ENCODE peak calls at places on chromosomes 3 and 15, in nine cellular contexts. F, W, J, O, H, G, D, A and Z are unnamed samples.

GRCh38 chr3:79148786-79149185 is 619.0 kb downstream of the ROBO1 start:
- DNase-seq in F (no peak), W (no peak), J (no peak), O (no peak), H (peak; percentile 53), G (no peak), D (no peak), A (no peak), Z (no peak)

GRCh38 chr3:44342191-44342790 is 3.7 kb downstream of the TCAIM start:
- DNase-seq in F (no peak), W (no peak), J (no peak), O (no peak), H (peak; percentile 81), G (no peak), D (no peak), A (no peak), Z (no peak)

GRCh38 chr15:40825661-40826088 is 2.8 kb downstream of the PPP1R14D start:
- DNase-seq in F (no peak), W (no peak), J (no peak), O (peak; percentile 78), H (peak; percentile 34), G (no peak), D (no peak), A (no peak), Z (peak; percentile 65)

GRCh38 chr3:46947981-46948791 is 28.4 kb downstream of the CCDC12 start:
- DNase-seq in F (peak; percentile 93), W (peak; percentile 70), J (peak; percentile 90), O (peak; percentile 80), H (peak; percentile 61), G (no peak), D (peak; percentile 26), A (no peak), Z (no peak)

GRCh38 chr15:75836953-75837321 is 6.3 kb upstream of the UBE2Q2 start:
- DNase-seq in F (no peak), W (peak; percentile 39), J (no peak), O (no peak), H (peak; percentile 88), G (no peak), D (no peak), A (no peak), Z (no peak)

GRCh38 chr3:72196377-72196929 is 411.5 kb upstream of the PROK2 start:
- DNase-seq in F (no peak), W (no peak), J (no peak), O (no peak), H (no peak), G (no peak), D (no peak), A (no peak), Z (no peak)

GRCh38 chr15:60363903-60364302 is 33.9 kb downstream of the ANXA2 start:
- DNase-seq in F (no peak), W (no peak), J (no peak), O (no peak), H (no peak), G (no peak), D (no peak), A (no peak), Z (no peak)

GRCh38 chr3:187808466-187809291 is 63.4 kb upstream of the BCL6 start:
- DNase-seq in F (no peak), W (no peak), J (no peak), O (peak; percentile 57), H (no peak), G (peak; percentile 67), D (no peak), A (peak; percentile 72), Z (peak; percentile 53)

GRCh38 chr3:38989932-38990510 is 61.7 kb downstream of the SCN11A start:
- DNase-seq in F (no peak), W (no peak), J (no peak), O (no peak), H (no peak), G (no peak), D (no peak), A (no peak), Z (no peak)

GRCh38 chr3:39870706-39871105 is 61.3 kb downstream of the MYRIP start:
- DNase-seq in F (no peak), W (no peak), J (no peak), O (no peak), H (peak; percentile 3), G (no peak), D (no peak), A (no peak), Z (no peak)

GRCh38 chr3:85068911-85069310 is 110.1 kb downstream of the CADM2 start:
- DNase-seq in F (no peak), W (no peak), J (no peak), O (no peak), H (no peak), G (no peak), D (no peak), A (no peak), Z (no peak)

GRCh38 chr3:184320099-184320445 is 5.7 kb downstream of the EIF4G1 start:
- DNase-seq in F (peak; percentile 99), W (peak; percentile 99), J (peak; percentile 98), O (peak; percentile 95), H (peak; percentile 96), G (no peak), D (no peak), A (peak; percentile 97), Z (peak; percentile 92)
- H3K4me3 ChIP-seq in F (peak overlapping the region; percentile 47), W (no peak overlapping the region), J (no peak overlapping the region), O (no peak overlapping the region), H (peak overlapping the region; percentile 41), G (no peak overlapping the region), D (no peak overlapping the region), A (peak overlapping the region; percentile 22), Z (no peak overlapping the region)

DNA sequence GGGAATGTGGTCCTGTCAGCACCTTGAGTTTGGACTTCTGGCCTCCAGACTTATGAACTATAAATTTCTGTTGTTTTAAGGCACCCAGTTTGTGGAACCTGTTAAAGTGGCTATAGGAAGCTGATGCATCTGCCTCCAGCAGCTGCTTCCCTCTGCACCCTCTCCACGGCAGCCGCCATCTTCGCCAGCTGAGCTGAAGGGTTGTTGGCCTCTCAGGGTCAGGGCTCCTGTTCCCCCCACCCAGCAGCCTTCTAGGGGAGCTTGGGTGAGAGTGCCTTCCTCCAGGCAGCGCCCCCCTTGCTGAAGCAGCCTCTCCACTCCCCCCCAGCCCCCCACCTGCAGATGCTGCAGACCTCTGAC is 61.3 kb upstream of the TLE3 start:
- DNase-seq in F (no peak), W (no peak), J (no peak), O (no peak), H (no peak), G (no peak), D (no peak), A (peak; percentile 47), Z (no peak)
- H3K4me1 ChIP-seq in F (peaks cover 50% of the 10 kb centered on the region), W (peaks cover 13% of the 10 kb centered on the region), J (peaks cover 25% of the 10 kb centered on the region), O (peaks cover 3% of the 10 kb centered on the region), H (peaks cover 12% of the 10 kb centered on the region), G (peaks cover 8% of the 10 kb centered on the region), D (no peaks in the 10 kb centered on the region), A (no peaks in the 10 kb centered on the region), Z (peaks cover 39% of the 10 kb centered on the region)

GRCh38 chr15:96355561-96356129 is 25.1 kb downstream of the NR2F2 start:
- DNase-seq in F (no peak), W (no peak), J (no peak), O (no peak), H (no peak), G (peak; percentile 56), D (no peak), A (no peak), Z (no peak)

GRCh38 chr15:96358006-96358794 is 27.7 kb downstream of the NR2F2 start:
- DNase-seq in F (no peak), W (no peak), J (no peak), O (no peak), H (no peak), G (peak; percentile 56), D (no peak), A (no peak), Z (no peak)

GRCh38 chr15:96354731-96355560 is 24.4 kb downstream of the NR2F2 start:
- DNase-seq in F (no peak), W (no peak), J (peak; percentile 58), O (no peak), H (peak; percentile 89), G (peak; percentile 31), D (no peak), A (no peak), Z (no peak)

GRCh38 chr15:96358795-96359190 is 28.3 kb downstream of the NR2F2 start:
- DNase-seq in F (no peak), W (no peak), J (no peak), O (no peak), H (no peak), G (no peak), D (no peak), A (no peak), Z (no peak)

DNA sequence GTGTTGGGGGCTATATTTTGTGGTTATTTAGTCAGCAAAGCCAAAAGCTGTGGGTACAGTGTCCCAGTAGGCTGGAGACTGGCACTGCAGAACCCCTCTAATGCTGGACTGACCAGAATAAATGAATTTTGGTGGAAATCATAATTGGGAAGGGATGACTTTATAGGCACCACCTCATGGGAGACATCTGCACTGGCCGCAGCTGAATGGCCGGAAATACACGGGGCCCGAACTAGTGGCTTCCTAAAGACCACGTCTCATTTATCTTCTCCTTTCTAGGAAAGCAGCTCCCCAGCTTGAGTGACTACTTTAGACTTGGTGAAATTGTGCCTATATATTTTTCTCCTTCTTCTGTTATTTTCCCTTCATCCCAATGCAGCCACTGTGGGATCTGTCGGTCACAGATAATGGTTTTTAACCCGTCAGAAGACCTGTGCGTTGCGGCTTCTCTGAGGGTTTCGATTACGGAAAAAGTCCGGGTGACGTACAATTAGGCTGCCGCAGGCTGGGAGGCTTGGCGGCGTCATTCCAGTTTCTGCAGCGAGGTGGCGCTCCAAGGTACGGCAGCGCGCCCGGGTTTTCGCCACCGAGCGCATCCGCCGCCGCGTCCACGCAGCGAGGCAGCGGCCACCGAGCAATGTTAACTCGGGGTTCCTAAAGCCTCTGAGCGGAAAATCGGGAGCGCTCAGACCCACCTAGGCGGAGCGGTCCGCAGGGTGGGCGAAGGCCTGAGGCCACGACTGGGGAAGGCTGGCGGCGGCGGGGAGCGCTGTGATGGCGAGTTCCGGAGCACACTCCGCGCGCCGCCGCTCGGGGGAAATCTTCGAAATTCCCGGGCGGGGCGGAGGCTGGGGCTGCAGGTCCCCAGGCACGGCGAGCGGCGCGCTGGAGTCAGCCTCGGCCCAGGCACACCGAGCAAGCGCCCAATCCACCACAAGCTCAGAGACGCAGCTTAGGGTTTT is 26.3 kb downstream of the NR2F2 start:
- DNase-seq in F (peak; percentile 81), W (peak; percentile 83), J (peak; percentile 88), O (peak; percentile 91), H (peak; percentile 86), G (peak; percentile 88), D (peak; percentile 47), A (peak; percentile 84), Z (peak; percentile 89)
- H3K4me3 ChIP-seq in F (peak overlapping the region; percentile 84), W (peak overlapping the region; percentile 58), J (peak overlapping the region; percentile 68), O (no peak overlapping the region), H (peak overlapping the region; percentile 82), G (peak overlapping the region; percentile 65), D (peak overlapping the region; percentile 53), A (peak overlapping the region; percentile 59), Z (peak overlapping the region; percentile 49)

DNA sequence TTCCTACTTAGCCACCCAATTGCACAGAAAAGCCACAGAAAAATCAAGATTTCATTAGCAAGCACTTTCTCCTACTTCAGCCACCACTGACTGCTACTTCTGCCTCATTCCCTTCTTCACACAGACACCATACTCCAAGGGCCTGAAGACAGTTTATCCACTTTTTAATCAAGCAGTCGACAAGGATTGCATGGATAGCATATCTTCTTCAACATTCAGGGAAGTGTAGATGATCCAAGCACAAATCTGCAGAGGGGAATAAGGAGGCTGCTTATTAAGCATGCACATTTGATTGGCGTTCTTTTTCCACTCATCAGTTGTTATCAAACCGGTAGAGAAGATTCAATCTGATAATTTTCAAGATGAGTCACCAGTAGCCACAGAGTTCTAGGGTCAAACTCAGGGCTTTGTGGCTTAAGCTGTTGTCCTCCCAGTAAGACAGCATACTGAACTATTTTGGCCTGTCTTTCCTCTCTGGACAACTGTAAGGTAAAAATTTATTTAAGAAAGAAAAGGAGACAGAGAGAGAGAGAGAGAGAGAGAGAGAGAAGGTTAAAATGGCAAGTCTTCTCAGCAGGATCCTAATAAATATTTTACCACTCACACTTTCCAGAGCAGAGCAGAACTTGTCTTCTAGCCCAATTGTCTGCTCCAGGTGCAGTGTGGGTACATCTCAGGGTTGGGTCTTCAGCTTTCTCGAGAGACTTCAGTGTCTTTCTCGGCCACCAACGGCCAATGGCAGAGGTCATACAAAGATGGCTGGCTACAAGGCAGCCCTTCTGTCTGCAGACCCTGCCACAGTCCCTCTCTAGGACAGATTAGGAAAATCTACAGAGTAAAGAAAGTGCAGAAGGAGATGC is 80.6 kb upstream of the BHLHE40 start:
- DNase-seq in F (peak; percentile 59), W (no peak), J (no peak), O (no peak), H (peak; percentile 62), G (no peak), D (no peak), A (no peak), Z (no peak)
- H3K4me1 ChIP-seq in F (peaks cover 51% of the 10 kb centered on the region), W (peaks cover 4% of the 10 kb centered on the region), J (peaks cover 17% of the 10 kb centered on the region), O (peaks cover 13% of the 10 kb centered on the region), H (peaks cover 2% of the 10 kb centered on the region), G (peaks cover 3% of the 10 kb centered on the region), D (peaks cover 8% of the 10 kb centered on the region), A (no peaks in the 10 kb centered on the region), Z (peaks cover 15% of the 10 kb centered on the region)